ENCODE peak calls at places on chromosomes 6 and 20, in six cellular contexts. O, C, Z, D, F and A are unnamed samples.

GRCh38 chr20:44532981-44533331 is 11.1 kb upstream of the SERINC3 start:
- DNase-seq in O (no peak), C (peak; percentile 69), Z (no peak), D (no peak), F (no peak), A (no peak)

GRCh38 chr6:498795-499231 is 107.3 kb downstream of the IRF4 start:
- DNase-seq in O (no peak), C (no peak), Z (no peak), D (no peak), F (no peak), A (no peak)

GRCh38 chr6:71310261-71310660 is 21.6 kb downstream of the OGFRL1 start:
- DNase-seq in O (no peak), C (no peak), Z (no peak), D (no peak), F (no peak), A (no peak)

GRCh38 chr6:6758915-6759654 is 170.6 kb downstream of the LY86 start:
- DNase-seq in O (no peak), C (peak; percentile 61), Z (peak; percentile 69), D (peak; percentile 68), F (peak; percentile 66), A (peak; percentile 60)

GRCh38 chr6:151067684-151068596 is 171.8 kb upstream of the AKAP12 start:
- DNase-seq in O (no peak), C (peak; percentile 97), Z (no peak), D (peak; percentile 77), F (peak; percentile 58), A (no peak)

GRCh38 chr6:119340766-119341487 is 8.6 kb downstream of the MAN1A1 start:
- DNase-seq in O (no peak), C (no peak), Z (no peak), D (no peak), F (no peak), A (no peak)

GRCh38 chr6:31180500-31180899 is 10.0 kb upstream of the POU5F1 start:
- DNase-seq in O (peak; percentile 87), C (no peak), Z (peak; percentile 86), D (peak; percentile 32), F (no peak), A (no peak)

GRCh38 chr6:41257369-41258195 is 28.9 kb downstream of the TREM1 start:
- DNase-seq in O (no peak), C (peak; percentile 73), Z (no peak), D (no peak), F (peak; percentile 61), A (no peak)

GRCh38 chr20:10560681-10561080 is 113.1 kb downstream of the JAG1 start:
- DNase-seq in O (no peak), C (peak; percentile 46), Z (no peak), D (no peak), F (no peak), A (no peak)

GRCh38 chr6:109705258-109705657 is 14.2 kb downstream of the FIG4 start:
- DNase-seq in O (peak; percentile 91), C (peak; percentile 89), Z (peak; percentile 85), D (peak; percentile 74), F (peak; percentile 80), A (peak; percentile 83)

GRCh38 chr20:3745686-3746173 is 13.2 kb downstream of the HSPA12B start:
- DNase-seq in O (peak; percentile 62), C (no peak), Z (no peak), D (no peak), F (no peak), A (no peak)

GRCh38 chr6:44057238-44057930 is 69.9 kb downstream of the MRPL14 start:
- DNase-seq in O (no peak), C (no peak), Z (no peak), D (no peak), F (no peak), A (no peak)

GRCh38 chr6:27668442-27669275 is 195.8 kb upstream of the ZNF184 start:
- DNase-seq in O (no peak), C (peak; percentile 93), Z (no peak), D (no peak), F (no peak), A (peak; percentile 85)

GRCh38 chr20:5033566-5033965 is 32.3 kb upstream of the SLC23A2 start:
- DNase-seq in O (no peak), C (peak; percentile 8), Z (no peak), D (no peak), F (no peak), A (no peak)

GRCh38 chr6:44416103-44416502 is 28.6 kb downstream of the CDC5L start:
- DNase-seq in O (no peak), C (peak; percentile 52), Z (no peak), D (no peak), F (peak; percentile 34), A (no peak)

GRCh38 chr6:145086197-145086596 is 649.1 kb downstream of the EPM2A start:
- DNase-seq in O (no peak), C (no peak), Z (no peak), D (no peak), F (no peak), A (no peak)

GRCh38 chr6:79084693-79085092 is 6.6 kb upstream of the PHIP start:
- DNase-seq in O (no peak), C (no peak), Z (no peak), D (no peak), F (no peak), A (no peak)

GRCh38 chr6:37492236-37493046 is 7.3 kb downstream of the CCDC167 start:
- DNase-seq in O (no peak), C (no peak), Z (no peak), D (no peak), F (no peak), A (no peak)

GRCh38 chr20:2804921-2805681 is 4.7 kb upstream of the CPXM1 start:
- DNase-seq in O (peak; percentile 70), C (no peak), Z (no peak), D (no peak), F (no peak), A (no peak)

GRCh38 chr6:55293116-55293515 is 34.2 kb upstream of the GFRAL start:
- DNase-seq in O (no peak), C (peak; percentile 56), Z (no peak), D (no peak), F (no peak), A (peak; percentile 13)

GRCh38 chr6:131694832-131695426 is 6.3 kb downstream of the OR2A4 start:
- DNase-seq in O (no peak), C (peak; percentile 77), Z (no peak), D (peak; percentile 27), F (peak; percentile 42), A (peak; percentile 65)

GRCh38 chr6:132207991-132208390 is 193.3 kb downstream of the MOXD1 start:
- DNase-seq in O (no peak), C (no peak), Z (no peak), D (no peak), F (no peak), A (no peak)

GRCh38 chr20:3563548-3564177 is 92.8 kb downstream of the ATRN start:
- DNase-seq in O (no peak), C (peak; percentile 73), Z (no peak), D (no peak), F (no peak), A (peak; percentile 65)

GRCh38 chr20:50305636-50306477 is 115.2 kb downstream of the CEBPB start:
- DNase-seq in O (peak; percentile 69), C (peak; percentile 48), Z (peak; percentile 73), D (peak; percentile 67), F (no peak), A (peak; percentile 53)

GRCh38 chr6:154686162-154686561 is 47.1 kb upstream of the SCAF8 start:
- DNase-seq in O (no peak), C (no peak), Z (no peak), D (no peak), F (no peak), A (no peak)

GRCh38 chr6:49333345-49334120 is 129.5 kb downstream of the MMUT start:
- DNase-seq in O (no peak), C (peak; percentile 75), Z (no peak), D (no peak), F (no peak), A (no peak)

DNA sequence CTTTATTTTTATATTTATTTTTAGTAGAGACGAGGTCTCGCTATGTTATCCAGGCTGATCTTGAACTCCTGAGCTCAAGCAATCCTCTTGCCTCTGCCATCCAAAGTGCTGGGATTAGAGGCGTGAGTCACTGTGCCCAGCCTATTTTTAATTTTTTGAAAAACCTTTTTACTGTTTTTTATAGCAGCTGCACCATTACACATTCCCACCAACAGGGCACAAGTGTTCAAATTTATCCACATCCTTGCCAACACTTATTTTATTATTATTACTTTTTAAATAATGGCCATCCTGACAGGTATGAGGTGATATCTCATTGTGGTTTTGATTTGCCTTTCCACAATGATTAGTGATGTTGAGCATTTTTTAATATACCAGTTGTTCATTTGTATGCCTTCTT is 42.5 kb downstream of the PACSIN1 start:
- DNase-seq in O (no peak), C (no peak), Z (no peak), D (no peak), F (no peak), A (no peak)
- TF ChIP-seq CTCF in O (no peak), C (peak; percentile 20), Z (no peak), D (no peak), F (no peak), A (no peak)

GRCh38 chr6:28880519-28880893 is 43.3 kb downstream of the TRIM27 start:
- DNase-seq in O (no peak), C (no peak), Z (no peak), D (no peak), F (no peak), A (no peak)
- H3K4me1 ChIP-seq in O (peaks cover 9% of the 10 kb centered on the region), C (no peaks in the 10 kb centered on the region), Z (no peaks in the 10 kb centered on the region), D (no peaks in the 10 kb centered on the region), F (peaks cover 6% of the 10 kb centered on the region), A (peaks cover 14% of the 10 kb centered on the region)

GRCh38 chr20:21505161-21505809 is 8.6 kb downstream of the NKX2-2 start:
- DNase-seq in O (peak; percentile 91), C (peak; percentile 74), Z (peak; percentile 87), D (peak; percentile 52), F (peak; percentile 78), A (peak; percentile 89)
- H3K4me3 ChIP-seq in O (peak overlapping the region; percentile 31), C (peak overlapping the region; percentile 55), Z (no peak overlapping the region), D (peak overlapping the region; percentile 41), F (peak overlapping the region; percentile 42), A (peak overlapping the region; percentile 62)

GRCh38 chr6:168116975-168117899 is 38.2 kb upstream of the FRMD1 start:
- DNase-seq in O (peak; percentile 67), C (no peak), Z (no peak), D (peak; percentile 12), F (no peak), A (no peak)

GRCh38 chr6:168119539-168119938 is 40.5 kb upstream of the FRMD1 start:
- DNase-seq in O (no peak), C (no peak), Z (no peak), D (no peak), F (no peak), A (no peak)

GRCh38 chr6:168118935-168119334 is 39.9 kb upstream of the FRMD1 start:
- DNase-seq in O (peak; percentile 32), C (no peak), Z (no peak), D (peak; percentile 13), F (no peak), A (no peak)

GRCh38 chr6:168116446-168116974 is 37.5 kb upstream of the FRMD1 start:
- DNase-seq in O (peak; percentile 50), C (no peak), Z (no peak), D (peak; percentile 1), F (no peak), A (no peak)

GRCh38 chr6:168117942-168118341 is 38.9 kb upstream of the FRMD1 start:
- DNase-seq in O (no peak), C (no peak), Z (no peak), D (no peak), F (no peak), A (no peak)
- TF ChIP-seq CTCF in O (no peak), C (peak; percentile 38), Z (peak; percentile 33), D (no peak), F (no peak), A (no peak)